ENCODE peak calls at places on chromosomes 4 and X, in eight cellular contexts. H is colonic mucosa; V is fibroblast of the aortic adventitia; Q is hippocampal formation; J is AG20443; M is GM23248; W is NCI-H1092 treated with DMSO at 0.1 percent for 48 hours; B is effector memory CD8-positive, alpha-beta T cell. K is an unnamed sample.

GRCh38 chrX:38796926-38797325 is 4.3 kb upstream of the MID1IP1 start:
- DNase-seq in J (peak), M (peak), W (no peak), V (peak), H (no peak), Q (no peak), B (no peak), K (no peak)

GRCh38 chrX:144732588-144732987 is 514.7 kb upstream of the SPANXN1 start:
- DNase-seq in W (no peak), V (peak), M (no peak), H (no peak), B (no peak), Q (no peak), J (no peak), K (no peak)

GRCh38 chrX:101357166-101357795 is 8.7 kb upstream of the TIMM8A start:
- DNase-seq in W (no peak), H (no peak), B (no peak), M (peak), Q (no peak), V (peak), J (peak), K (no peak)

GRCh38 chr4:147790412-147790811 is 58.5 kb downstream of the ARHGAP10 start:
- DNase-seq in J (no peak), W (no peak), V (no peak), H (no peak), B (no peak), M (no peak), Q (no peak), K (no peak)

GRCh38 chr4:98662619-98663225 is 4.3 kb upstream of the TSPAN5 start:
- DNase-seq in H (no peak), M (no peak), B (no peak), Q (no peak), V (no peak), W (no peak), J (no peak), K (no peak)

GRCh38 chrX:120755066-120755846 is 120.4 kb downstream of the CT47B1 start:
- DNase-seq in J (no peak), W (peak), M (no peak), B (no peak), H (peak), Q (no peak), V (no peak), K (no peak)

GRCh38 chrX:34365482-34365881 is 233.4 kb upstream of the FAM47A start:
- DNase-seq in W (no peak), Q (no peak), V (peak), J (peak), H (no peak), M (peak), B (no peak), K (no peak)

GRCh38 chrX:42778096-42778495 is at the start of gene PPP1R2C:
- DNase-seq in H (no peak), W (no peak), M (no peak), B (no peak), Q (no peak), V (no peak), J (no peak), K (no peak)

GRCh38 chr4:89303177-89303576 is 4.4 kb downstream of the GPRIN3 start:
- DNase-seq in J (no peak), V (no peak), W (peak), B (peak), M (no peak), H (peak), Q (no peak), K (no peak)

GRCh38 chr4:151446208-151446607 is 37.2 kb downstream of the FHIP1A start:
- DNase-seq in V (no peak), W (no peak), B (no peak), H (no peak), J (no peak), Q (no peak), M (no peak), K (no peak)

GRCh38 chr4:77146426-77147399 is 10.3 kb upstream of the CCNG2 start:
- DNase-seq in H (no peak), B (no peak), V (no peak), M (peak), J (peak), W (no peak), Q (no peak), K (no peak)

GRCh38 chr4:140947507-140947906 is 185.8 kb downstream of the RNF150 start:
- DNase-seq in V (no peak), M (no peak), J (no peak), W (no peak), B (no peak), H (no peak), Q (no peak), K (no peak)

GRCh38 chrX:17525266-17525665 is 150.3 kb downstream of the NHS start:
- DNase-seq in B (no peak), Q (no peak), M (no peak), W (no peak), V (peak), J (peak), H (no peak), K (no peak)

GRCh38 chr4:11232004-11232403 is 196.7 kb downstream of the HS3ST1 start:
- DNase-seq in B (no peak), J (no peak), Q (no peak), V (no peak), W (peak), M (no peak), H (no peak), K (no peak)

GRCh38 chrX:37959212-37960021 is 46.9 kb upstream of the SYTL5 start:
- DNase-seq in Q (no peak), H (no peak), M (no peak), B (no peak), W (peak), J (no peak), V (no peak), K (no peak)

GRCh38 chr4:101356928-101357327 is 9.6 kb upstream of the PPP3CA start:
- DNase-seq in V (peak), M (peak), W (no peak), B (no peak), Q (no peak), J (peak), H (no peak), K (no peak)

GRCh38 chr4:171340282-171340681 is 472.9 kb upstream of the GALNTL6 start:
- DNase-seq in J (no peak), B (no peak), H (no peak), W (no peak), Q (no peak), V (no peak), M (no peak), K (no peak)

GRCh38 chrX:114717921-114718320 is 134.0 kb downstream of the HTR2C start:
- DNase-seq in H (no peak), V (no peak), M (no peak), W (no peak), J (no peak), B (no peak), Q (no peak), K (no peak)

GRCh38 chr4:184343400-184344177 is 125.9 kb upstream of the ENPP6 start:
- DNase-seq in H (peak), Q (peak), V (peak), J (peak), W (peak), B (no peak), M (peak), K (peak)

GRCh38 chrX:65997978-65998717 is 41.7 kb downstream of the VSIG4 start:
- DNase-seq in M (no peak), W (no peak), H (no peak), V (no peak), Q (no peak), J (no peak), B (no peak), K (no peak)

GRCh38 chr4:77123403-77123802 is 33.6 kb upstream of the CCNG2 start:
- DNase-seq in H (no peak), J (no peak), V (no peak), B (no peak), W (no peak), Q (no peak), M (no peak), K (no peak)

GRCh38 chr4:98516042-98516440 is 142.4 kb downstream of the TSPAN5 start:
- DNase-seq in V (peak), B (no peak), M (peak), J (peak), Q (no peak), W (no peak), H (no peak), K (no peak)

GRCh38 chr4:104907991-104908390 is 238.7 kb upstream of the TET2 start:
- DNase-seq in J (no peak), H (no peak), V (no peak), M (no peak), W (no peak), Q (no peak), B (no peak), K (no peak)

GRCh38 chrX:5683996-5684395 is 544.7 kb downstream of the NLGN4X start:
- DNase-seq in B (no peak), W (no peak), J (no peak), M (no peak), Q (no peak), H (no peak), V (no peak), K (no peak)

GRCh38 chr4:33996075-33996718 is 2248.1 kb downstream of the ARAP2 start:
- DNase-seq in M (peak), J (no peak), W (no peak), V (no peak), Q (no peak), H (no peak), B (no peak), K (no peak)

GRCh38 chrX:30196322-30196721 is 19.0 kb upstream of the MAGEB2 start:
- DNase-seq in V (peak), J (peak), Q (no peak), W (no peak), M (peak), B (no peak), H (no peak), K (no peak)

GRCh38 chr4:169110633-169111032 is 100.6 kb upstream of the CBR4 start:
- DNase-seq in W (no peak), Q (no peak), V (no peak), J (no peak), B (no peak), H (no peak), M (peak), K (no peak)

K was measured in heart right ventricle.